ENCODE peak calls at places on chromosomes 13 and 19, in four cellular contexts. One of them, this sample, is unnamed.

GRCh38 chr13:106238690-106239089 is 296.8 kb downstream of the EFNB2 start:
- DNase-seq in transverse colon: no peak
- DNase-seq in HCT116: no peak
- DNase-seq in body of pancreas: no peak
- DNase-seq in this sample: no peak

GRCh38 chr13:43830481-43830873 is 43.7 kb upstream of the ENOX1 start:
- DNase-seq in HCT116: no peak
- DNase-seq in transverse colon: no peak
- DNase-seq in body of pancreas: no peak
- DNase-seq in this sample: no peak

GRCh38 chr13:106063591-106064308 is 471.7 kb downstream of the EFNB2 start:
- DNase-seq in transverse colon: no peak
- DNase-seq in HCT116: no peak
- DNase-seq in body of pancreas: no peak
- DNase-seq in this sample: no peak

GRCh38 chr13:54593504-54593903 is 1564.9 kb downstream of the OLFM4 start:
- DNase-seq in body of pancreas: no peak
- DNase-seq in transverse colon: no peak
- DNase-seq in HCT116: no peak
- DNase-seq in this sample: no peak

GRCh38 chr13:76516013-76516412 is 370.2 kb downstream of the KCTD12 start:
- DNase-seq in transverse colon: no peak
- DNase-seq in body of pancreas: peak; percentile 3
- DNase-seq in HCT116: no peak
- DNase-seq in this sample: no peak

GRCh38 chr13:113976711-113977684 is 3.1 kb upstream of the C13orf46 start:
- DNase-seq in HCT116: no peak
- DNase-seq in body of pancreas: no peak
- DNase-seq in transverse colon: no peak
- DNase-seq in this sample: no peak

GRCh38 chr19:46720516-46721239 is 3.8 kb upstream of the PRKD2 start:
- DNase-seq in HCT116: no peak
- DNase-seq in transverse colon: no peak
- DNase-seq in body of pancreas: no peak
- DNase-seq in this sample: no peak

GRCh38 chr19:48644839-48645651 is 942 bp downstream of the CA11 start:
- DNase-seq in transverse colon: peak; percentile 78
- DNase-seq in body of pancreas: peak; percentile 87
- DNase-seq in HCT116: peak; percentile 69
- DNase-seq in this sample: peak; percentile 93

GRCh38 chr19:45587873-45588272 is 3.3 kb upstream of the OPA3 start:
- DNase-seq in body of pancreas: no peak
- DNase-seq in transverse colon: peak; percentile 37
- DNase-seq in HCT116: no peak
- DNase-seq in this sample: no peak

DNA sequence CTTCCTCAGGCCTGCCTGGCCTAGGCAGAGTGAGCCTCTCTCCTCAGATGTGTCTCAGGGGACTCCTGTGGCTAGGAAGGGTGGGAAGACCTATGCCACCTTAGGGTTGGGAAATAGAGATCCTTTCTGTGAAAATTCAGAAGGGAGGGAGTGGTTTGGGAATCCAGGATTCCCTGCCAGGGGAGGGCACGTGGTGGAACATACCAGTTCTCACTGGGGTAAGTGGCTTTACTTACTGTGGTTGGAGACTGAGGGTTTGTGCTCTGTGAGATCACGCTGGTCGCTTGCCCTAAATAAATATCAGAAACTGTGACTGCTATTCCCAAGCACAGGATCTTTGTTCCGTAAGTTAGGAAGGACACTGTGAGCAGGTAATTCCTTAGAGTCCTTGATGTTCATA is 16.9 kb downstream of the CEACAM1 start:
- DNase-seq in transverse colon: no peak
- DNase-seq in HCT116: no peak
- DNase-seq in body of pancreas: no peak
- DNase-seq in this sample: no peak
- H3K4me3 ChIP-seq in transverse colon: no peak overlapping the region
- H3K4me3 ChIP-seq in HCT116: no peak overlapping the region
- H3K4me3 ChIP-seq in body of pancreas: no peak overlapping the region
- H3K4me3 ChIP-seq in this sample: no peak overlapping the region

DNA sequence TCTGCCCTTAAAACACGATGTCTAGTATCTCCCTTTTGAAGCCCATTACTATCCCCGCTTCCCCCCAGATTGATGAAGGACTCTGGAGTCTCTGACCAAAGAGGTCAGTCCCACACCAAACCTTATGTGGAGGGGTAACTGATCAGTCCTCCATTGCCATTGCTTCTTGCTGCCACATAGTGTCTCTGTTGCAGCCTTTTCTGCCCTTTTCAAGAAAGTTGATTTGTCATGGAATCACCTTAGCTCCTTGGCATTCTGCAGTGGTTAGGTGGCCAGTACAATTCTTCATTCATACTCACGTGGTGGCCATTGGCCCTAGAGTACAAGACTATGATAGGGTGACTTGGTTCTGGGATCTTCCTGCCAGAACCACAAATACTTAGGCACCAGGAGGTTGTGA is 8.4 kb upstream of the HTR2A start:
- DNase-seq in body of pancreas: no peak
- DNase-seq in HCT116: no peak
- DNase-seq in transverse colon: no peak
- DNase-seq in this sample: no peak
- TF ChIP-seq CTCF in body of pancreas: no peak
- TF ChIP-seq CTCF in HCT116: peak; percentile 20
- TF ChIP-seq CTCF in transverse colon: no peak
- TF ChIP-seq CTCF in this sample: no peak

GRCh38 chr19:1259873-1260748 is 9.0 kb upstream of the CIRBP start:
- DNase-seq in transverse colon: peak; percentile 63
- DNase-seq in HCT116: no peak
- DNase-seq in body of pancreas: no peak
- DNase-seq in this sample: no peak

GRCh38 chr19:1261863-1262686 is 7.1 kb upstream of the CIRBP start:
- DNase-seq in HCT116: no peak
- DNase-seq in transverse colon: peak; percentile 94
- DNase-seq in body of pancreas: peak; percentile 97
- DNase-seq in this sample: peak; percentile 95

GRCh38 chr19:1259206-1259872 is 9.8 kb upstream of the CIRBP start:
- DNase-seq in body of pancreas: peak; percentile 79
- DNase-seq in HCT116: no peak
- DNase-seq in transverse colon: peak; percentile 88
- DNase-seq in this sample: peak; percentile 96

GRCh38 chr19:1261512-1261862 is 7.6 kb upstream of the CIRBP start:
- DNase-seq in transverse colon: peak; percentile 46
- DNase-seq in body of pancreas: no peak
- DNase-seq in HCT116: no peak
- DNase-seq in this sample: no peak

GRCh38 chr19:1260749-1261511 is 8.2 kb upstream of the CIRBP start:
- DNase-seq in transverse colon: peak; percentile 98
- DNase-seq in body of pancreas: peak; percentile 97
- DNase-seq in HCT116: peak; percentile 91
- DNase-seq in this sample: peak; percentile 93
- TF ChIP-seq POLR2A in transverse colon: peak; percentile 79
- TF ChIP-seq POLR2A in body of pancreas: peak; percentile 42
- TF ChIP-seq POLR2A in HCT116: peak; percentile 6
- TF ChIP-seq POLR2A in this sample: no peak

GRCh38 chr19:49852631-49853126 is 1.7 kb downstream of the PTOV1 start:
- DNase-seq in transverse colon: no peak
- DNase-seq in HCT116: no peak
- DNase-seq in body of pancreas: no peak
- DNase-seq in this sample: peak; percentile 15
- H3K4me3 ChIP-seq in transverse colon: no peak overlapping the region
- H3K4me3 ChIP-seq in HCT116: peak overlapping the region; percentile 85
- H3K4me3 ChIP-seq in body of pancreas: no peak overlapping the region
- H3K4me3 ChIP-seq in this sample: no peak overlapping the region

DNA sequence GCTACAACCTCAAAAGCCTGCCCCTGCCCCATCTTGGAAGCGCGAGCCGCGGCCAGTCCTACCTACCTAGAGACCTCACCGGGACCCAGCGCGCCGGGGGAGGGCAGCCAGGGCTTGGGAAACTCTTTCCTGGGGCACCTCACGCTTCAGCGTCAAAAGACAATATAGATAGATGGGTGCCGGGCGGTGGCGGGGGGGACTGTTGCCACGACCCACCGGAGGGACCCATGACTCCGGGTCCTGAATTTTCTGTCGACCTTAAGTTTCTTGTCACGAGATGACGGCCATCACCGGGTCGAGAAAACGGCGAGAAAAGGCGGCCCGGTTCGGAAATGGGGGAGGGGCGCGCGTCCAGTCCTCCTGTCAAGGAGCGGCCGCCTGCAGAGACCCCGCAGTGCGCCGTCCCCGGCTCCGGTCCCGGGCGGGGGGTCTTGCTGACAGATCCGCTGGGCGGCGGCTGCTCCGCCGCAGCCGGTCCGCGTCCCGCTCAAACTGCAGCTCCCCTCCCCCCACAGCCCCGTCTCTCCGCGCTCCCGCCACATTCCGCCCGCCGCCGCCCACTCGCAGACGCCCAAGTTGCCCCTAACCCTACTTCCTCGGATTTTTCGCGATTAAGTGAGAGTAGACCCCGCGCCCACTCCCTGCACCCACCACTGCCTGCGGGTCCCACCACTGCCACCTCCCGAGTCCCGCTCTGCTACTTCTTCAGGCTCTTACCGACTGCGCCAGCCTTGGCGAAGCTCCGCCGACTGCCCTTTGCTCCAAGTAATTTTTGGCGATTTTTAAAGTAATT is 66.1 kb downstream of the KCNRG start:
- DNase-seq in transverse colon: peak; percentile 61
- DNase-seq in HCT116: no peak
- DNase-seq in body of pancreas: peak; percentile 45
- DNase-seq in this sample: peak; percentile 45
- TF ChIP-seq CTCF in transverse colon: no peak
- TF ChIP-seq CTCF in HCT116: peak; percentile 44
- TF ChIP-seq CTCF in body of pancreas: no peak
- TF ChIP-seq CTCF in this sample: no peak

DNA sequence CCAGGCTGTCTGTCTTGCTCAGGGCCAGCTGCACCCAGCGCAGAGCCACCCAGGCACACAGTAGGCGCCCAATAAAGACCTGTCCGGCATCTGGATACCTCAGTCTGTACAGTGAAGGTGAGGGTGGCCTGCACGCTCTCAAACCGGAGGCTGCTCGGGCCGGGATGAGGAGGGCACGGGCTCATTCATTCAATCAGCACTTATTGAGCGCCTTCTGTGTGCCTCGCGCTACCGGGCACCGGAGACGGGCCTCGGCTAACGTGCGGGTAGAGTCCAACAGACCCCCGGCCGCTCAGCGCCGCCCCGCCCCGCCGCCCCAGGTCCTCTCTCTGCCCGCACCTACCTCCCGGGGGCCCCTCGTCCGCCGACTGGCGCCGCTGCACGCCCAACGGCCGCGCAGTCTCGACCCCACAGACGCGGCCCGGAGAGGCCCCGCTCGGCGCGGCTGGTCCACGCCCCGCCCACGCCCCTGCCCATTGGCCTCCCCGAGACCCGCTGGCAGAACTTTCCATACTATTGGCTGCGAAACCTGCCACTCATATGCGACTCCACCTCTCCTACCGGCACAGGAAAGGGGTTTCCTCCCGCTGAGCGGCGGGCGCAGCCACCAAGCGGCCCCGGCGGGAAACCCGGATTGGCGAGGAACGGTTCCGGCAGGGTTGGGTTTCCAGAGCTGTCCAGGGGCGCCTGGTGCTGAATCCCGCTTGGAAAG is at the start of gene SLC39A3:
- DNase-seq in HCT116: peak; percentile 97
- DNase-seq in body of pancreas: peak; percentile 99
- DNase-seq in transverse colon: peak; percentile 99
- DNase-seq in this sample: peak; percentile 97
- TF ChIP-seq POLR2A in HCT116: no peak
- TF ChIP-seq POLR2A in body of pancreas: no peak
- TF ChIP-seq POLR2A in transverse colon: no peak
- TF ChIP-seq POLR2A in this sample: no peak

DNA sequence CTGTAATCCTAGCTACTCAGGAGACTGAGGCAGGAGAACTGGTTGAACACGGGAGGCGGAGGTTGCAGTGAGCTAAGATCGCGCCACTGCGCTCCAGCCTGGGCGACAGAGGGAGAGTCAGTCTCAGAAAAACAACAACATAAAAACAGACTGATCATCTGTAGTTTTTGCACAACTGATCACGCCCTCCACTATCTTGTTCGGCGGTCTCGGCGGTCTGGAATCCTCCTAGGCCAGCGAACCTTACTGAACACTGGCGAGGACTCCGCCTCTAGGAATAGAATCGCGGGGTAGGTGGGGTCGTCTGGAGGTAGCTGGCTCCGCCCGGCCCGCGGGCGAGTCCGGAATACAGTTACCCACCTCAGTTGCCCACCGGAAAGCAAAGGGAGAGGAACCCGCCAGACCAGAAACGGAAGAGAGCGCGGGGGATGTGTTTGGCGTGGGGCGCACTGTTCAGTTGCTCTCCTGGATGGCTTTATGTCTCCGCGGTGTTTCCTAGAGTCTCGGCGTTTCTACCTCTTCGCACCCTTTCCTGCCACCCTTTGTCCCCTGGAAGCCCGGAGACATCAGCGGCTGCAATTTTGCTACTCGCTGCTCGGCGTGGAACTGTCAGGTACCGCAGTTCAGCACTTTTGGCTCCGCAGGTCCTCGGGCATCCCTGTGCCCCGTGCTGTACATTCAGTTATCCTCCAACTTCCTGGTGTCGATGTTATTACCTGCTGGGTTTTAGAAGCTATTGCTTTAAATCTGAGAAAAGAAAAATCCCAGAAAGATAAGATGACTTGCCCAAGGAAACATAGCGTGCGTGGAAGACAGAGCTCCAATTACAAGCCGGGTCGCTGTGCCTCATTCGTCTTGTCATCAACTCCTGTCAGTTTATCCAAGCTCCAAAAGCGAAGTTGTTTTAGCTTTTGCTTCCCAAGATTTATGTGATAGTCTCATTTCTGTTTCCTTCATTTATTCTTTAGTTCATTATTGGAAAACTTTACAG is 24.9 kb upstream of the HNRNPA1L2 start:
- DNase-seq in body of pancreas: peak; percentile 87
- DNase-seq in transverse colon: peak; percentile 87
- DNase-seq in HCT116: peak; percentile 78
- DNase-seq in this sample: peak; percentile 78
- H3K4me3 ChIP-seq in body of pancreas: peak overlapping the region; percentile 90
- H3K4me3 ChIP-seq in transverse colon: peak overlapping the region; percentile 60
- H3K4me3 ChIP-seq in HCT116: peak overlapping the region; percentile 68
- H3K4me3 ChIP-seq in this sample: peak overlapping the region; percentile 61